ENCODE peak calls at places on chromosome 15, in four cellular contexts. P is left lung; Q is psoas muscle; U is CD4-positive, alpha-beta memory T cell. R is an unnamed sample. For H3K9me3 and H3K36me3, the result is how much of the 10 kb centered on the place peaks cover.

GRCh38 chr15:80550910-80551265 is 144.2 kb upstream of the ABHD17C start:
- DNase-seq in P (no peak), Q (no peak), U (no peak), R (no peak)

GRCh38 chr15:83092309-83092976 is 15.0 kb upstream of the TM6SF1 start:
- DNase-seq in P (peak), Q (no peak), U (no peak), R (peak)

GRCh38 chr15:60076582-60077263 is 72.6 kb downstream of the FOXB1 start:
- DNase-seq in P (no peak), Q (no peak), U (no peak), R (no peak)

GRCh38 chr15:79078763-79079395 is 11.7 kb downstream of the RASGRF1 start:
- DNase-seq in P (no peak), Q (no peak), U (no peak), R (no peak)

GRCh38 chr15:52284164-52284563 is 11.4 kb downstream of the MYO5C start:
- DNase-seq in P (no peak), Q (no peak), U (no peak), R (no peak)

GRCh38 chr15:40928351-40928974 is 677 bp upstream of the DLL4 start:
- DNase-seq in P (no peak), Q (no peak), U (peak), R (no peak)

GRCh38 chr15:61038387-61038786 is 190.7 kb downstream of the RORA start:
- DNase-seq in P (no peak), Q (no peak), U (no peak), R (no peak)

GRCh38 chr15:67082007-67082536 is 16.7 kb downstream of the SMAD3 start:
- DNase-seq in P (peak), Q (no peak), U (peak), R (no peak)

GRCh38 chr15:40357723-40358491 is at the start of gene DISP2:
- DNase-seq in P (peak), Q (peak), U (peak), R (peak)

GRCh38 chr15:79981861-79982455 is 11.0 kb upstream of the BCL2A1 start:
- DNase-seq in P (no peak), Q (no peak), U (no peak), R (no peak)

GRCh38 chr15:57720861-57721260 is 14.3 kb downstream of the POLR2M start:
- DNase-seq in P (no peak), Q (no peak), U (no peak), R (no peak)

GRCh38 chr15:31327674-31328424 is 1.2 kb downstream of the KLF13 start:
- DNase-seq in P (peak), Q (peak), U (peak), R (peak)

GRCh38 chr15:78065973-78066946 is 11.3 kb downstream of the TBC1D2B start:
- DNase-seq in P (no peak), Q (no peak), U (no peak), R (no peak)

GRCh38 chr15:58840048-58840447 is 68.9 kb downstream of the MINDY2 start:
- DNase-seq in P (no peak), Q (no peak), U (no peak), R (no peak)

GRCh38 chr15:66477011-66477410 is 20.6 kb downstream of the SNAPC5 start:
- DNase-seq in P (no peak), Q (no peak), U (no peak), R (no peak)

GRCh38 chr15:57343018-57343417 is 33.3 kb upstream of the CGNL1 start:
- DNase-seq in P (no peak), Q (no peak), U (no peak), R (no peak)

GRCh38 chr15:84151205-84151931 is 84.2 kb upstream of the GOLGA6L4 start:
- DNase-seq in P (no peak), Q (no peak), U (no peak), R (no peak)

GRCh38 chr15:57747206-57747605 is 40.7 kb downstream of the POLR2M start:
- DNase-seq in P (peak), Q (peak), U (peak), R (peak)

GRCh38 chr15:25070357-25070963 is 115.7 kb downstream of the SNRPN start:
- DNase-seq in P (no peak), Q (no peak), U (no peak), R (peak)
- H3K9me3 ChIP-seq in P (under half), Q (half or more), U (half or more), R (half or more)

GRCh38 chr15:48636511-48636910 is 9.0 kb downstream of the FBN1 start:
- DNase-seq in P (no peak), Q (no peak), U (no peak), R (no peak)
- H3K36me3 ChIP-seq in P (under half), Q (under half), U (under half), R (under half)

DNA sequence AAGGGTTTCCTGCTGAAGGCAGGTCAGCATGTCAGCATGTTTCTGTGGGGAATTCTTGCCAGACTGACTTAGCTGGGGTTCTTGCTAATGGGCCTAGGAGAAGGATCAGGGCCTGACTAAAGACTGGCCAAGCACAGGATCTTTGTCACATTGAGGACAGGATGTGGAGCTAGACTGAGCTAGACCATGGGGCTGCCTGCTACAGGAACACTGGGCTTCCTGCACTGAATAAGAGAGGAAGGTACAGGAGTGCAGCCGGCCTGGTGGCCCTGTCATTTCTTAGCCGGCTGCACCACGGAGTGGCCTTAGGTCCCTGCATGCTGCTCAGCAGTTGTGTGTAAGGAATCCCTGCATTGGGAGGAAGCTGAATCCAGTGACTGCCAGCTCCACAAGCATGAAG is 68.2 kb downstream of the GABRG3 start:
- DNase-seq in P (no peak), Q (no peak), U (no peak), R (no peak)
- H3K9me3 ChIP-seq in P (under half), Q (under half), U (under half), R (under half)

GRCh38 chr15:75038948-75039533 is 15.7 kb downstream of the PPCDC start:
- DNase-seq in P (no peak), Q (no peak), U (no peak), R (no peak)

GRCh38 chr15:75044258-75044878 is 21.0 kb downstream of the PPCDC start:
- DNase-seq in P (no peak), Q (no peak), U (no peak), R (no peak)

GRCh38 chr15:75042730-75043508 is 19.5 kb downstream of the PPCDC start:
- DNase-seq in P (peak), Q (peak), U (peak), R (peak)

GRCh38 chr15:75045332-75046015 is 22.1 kb downstream of the PPCDC start:
- DNase-seq in P (no peak), Q (no peak), U (peak), R (no peak)

DNA sequence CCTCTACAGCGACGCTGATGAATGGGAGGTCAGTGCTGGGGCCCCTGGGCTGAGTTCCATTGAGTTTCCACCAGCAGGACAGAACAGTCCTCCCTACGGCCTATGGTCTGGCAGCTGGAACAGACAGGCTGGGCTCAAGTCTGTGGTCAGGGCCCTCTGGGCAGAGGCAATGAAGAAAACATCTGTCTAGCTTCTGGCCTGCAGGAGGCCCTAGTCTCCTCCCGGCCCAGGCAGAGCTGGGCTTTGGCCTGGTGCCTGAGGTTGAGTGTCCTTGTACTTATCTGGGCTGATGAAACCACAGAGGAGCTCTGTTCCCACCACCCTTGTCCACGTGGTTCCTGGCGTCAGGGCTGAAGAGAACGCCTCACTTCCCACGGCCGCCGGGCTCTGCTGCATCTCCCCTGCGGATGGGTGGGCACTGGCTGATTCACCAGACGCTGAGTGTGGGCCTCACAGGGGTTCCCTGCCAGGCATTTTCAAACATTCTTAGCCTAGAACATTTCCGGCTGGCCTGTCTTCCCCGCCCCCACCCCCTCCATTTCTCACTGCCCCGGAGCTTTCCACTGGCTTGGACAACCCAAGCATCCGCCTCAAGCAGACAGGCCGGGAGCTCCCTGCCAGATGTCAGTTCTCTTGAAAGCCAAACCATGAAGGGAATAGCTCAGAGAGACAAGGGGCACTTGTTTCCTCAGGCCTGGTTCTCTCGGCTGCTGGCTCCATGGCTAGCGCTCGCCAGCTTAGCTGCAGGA is 20.3 kb downstream of the PPCDC start:
- DNase-seq in P (peak), Q (peak), U (no peak), R (peak)
- H3K36me3 ChIP-seq in P (under half), Q (under half), U (under half), R (under half)

DNA sequence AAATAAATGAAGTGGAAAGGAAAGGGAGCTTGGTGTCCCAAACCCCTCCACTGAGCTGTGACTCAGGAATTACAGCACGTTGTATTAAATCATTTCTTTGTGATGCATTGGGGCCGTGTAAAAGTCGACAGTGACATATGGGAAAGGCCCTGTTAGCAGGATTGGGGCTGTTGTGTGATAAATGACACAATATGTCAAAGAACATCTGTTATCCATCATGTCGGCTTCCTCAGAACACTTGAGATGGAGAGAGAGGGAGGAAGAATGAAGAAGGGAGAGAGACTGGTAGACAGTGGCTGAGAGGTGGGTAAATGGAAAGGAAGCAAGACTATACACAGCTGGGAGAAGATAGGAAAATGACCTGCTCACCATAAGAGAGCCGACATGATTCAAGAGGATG is 366.1 kb downstream of the AGBL1 start:
- DNase-seq in P (no peak), Q (no peak), U (no peak), R (no peak)
- H3K9me3 ChIP-seq in P (under half), Q (under half), U (under half), R (under half)

DNA sequence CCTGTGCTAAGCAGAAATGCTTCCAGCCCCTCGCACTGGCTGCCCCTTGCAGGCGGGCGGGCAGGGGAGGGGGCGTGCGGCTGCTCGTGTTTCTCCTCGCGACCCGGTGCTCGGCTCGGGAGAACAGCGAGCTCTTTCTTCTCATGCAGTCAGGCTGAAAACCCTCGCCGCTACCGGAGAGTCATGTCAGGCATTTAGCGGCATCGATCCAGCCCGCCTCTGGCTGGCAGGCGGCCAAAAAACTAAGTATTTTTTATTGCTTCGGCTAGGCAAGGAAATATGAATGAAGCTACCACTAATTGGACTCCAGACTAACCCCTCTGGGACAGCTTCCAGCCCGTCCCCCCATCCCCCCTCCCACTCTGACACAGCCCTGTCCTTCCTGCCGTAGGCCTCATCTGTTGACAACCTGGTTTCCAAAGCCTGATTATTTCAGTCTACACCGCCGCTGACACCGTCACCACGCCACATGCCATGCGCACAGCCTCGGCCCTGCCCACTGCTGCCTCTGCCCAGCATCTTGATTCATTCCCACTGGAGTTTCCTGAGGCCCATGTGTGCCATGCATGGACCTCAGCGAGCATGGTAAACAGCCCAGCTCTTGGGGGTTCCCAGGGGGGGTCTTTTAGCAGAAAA is 35.3 kb downstream of the TLE3 start:
- DNase-seq in P (peak), Q (peak), U (no peak), R (no peak)
- H3K36me3 ChIP-seq in P (half or more), Q (under half), U (half or more), R (under half)

DNA sequence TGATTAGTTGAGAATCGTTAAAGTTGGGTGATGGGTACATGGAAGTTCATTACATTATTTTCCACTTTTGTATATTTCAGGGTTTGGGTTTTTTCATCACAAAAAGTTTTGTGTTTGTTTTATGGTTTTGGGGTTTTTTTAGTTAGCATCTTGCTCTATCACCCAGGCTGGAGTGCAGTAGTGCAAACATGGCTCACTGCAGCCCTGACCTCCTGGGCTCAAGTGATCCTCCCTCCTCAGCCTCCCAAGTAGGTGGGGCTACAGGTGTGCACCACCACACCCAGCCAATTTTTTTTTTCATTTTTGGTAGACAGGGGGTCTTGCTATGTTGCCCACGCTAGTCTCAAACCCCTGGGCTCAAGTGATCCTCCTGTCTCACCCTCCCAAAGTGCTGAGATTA is 100.1 kb upstream of the CHD2 start:
- DNase-seq in P (peak), Q (no peak), U (no peak), R (no peak)
- H3K9me3 ChIP-seq in P (under half), Q (under half), U (under half), R (under half)